ENCODE peak calls at places on chromosomes 3 and 15, in eight cellular contexts. One of them, this sample, is unnamed.

GRCh38 chr3:44862221-44862637 is 517 bp downstream of the TMEM42 start:
- DNase-seq in ELF-1: peak; percentile 39
- DNase-seq in CD4-positive, alpha-beta T cell: no peak
- DNase-seq in activated CD4-positive, alpha-beta T cell treated with anti-CD3 and anti-CD28 coated beads, Interleukin-2, amount 10 ng/mL, durations not matched to agents 7 days and 5 days: no peak
- DNase-seq in NCI-H774: no peak
- DNase-seq in HEK293T: no peak
- DNase-seq in heart right ventricle: no peak
- DNase-seq in glomerular endothelial cell: no peak
- DNase-seq in this sample: no peak

GRCh38 chr3:37852097-37852496 is 9.6 kb upstream of the CTDSPL start:
- DNase-seq in ELF-1: no peak
- DNase-seq in CD4-positive, alpha-beta T cell: no peak
- DNase-seq in activated CD4-positive, alpha-beta T cell treated with anti-CD3 and anti-CD28 coated beads, Interleukin-2, amount 10 ng/mL, durations not matched to agents 7 days and 5 days: no peak
- DNase-seq in NCI-H774: no peak
- DNase-seq in HEK293T: no peak
- DNase-seq in heart right ventricle: no peak
- DNase-seq in glomerular endothelial cell: no peak
- DNase-seq in this sample: no peak

GRCh38 chr15:91866971-91867372 is 13.5 kb downstream of the SLCO3A1 start:
- DNase-seq in ELF-1: no peak
- DNase-seq in CD4-positive, alpha-beta T cell: no peak
- DNase-seq in activated CD4-positive, alpha-beta T cell treated with anti-CD3 and anti-CD28 coated beads, Interleukin-2, amount 10 ng/mL, durations not matched to agents 7 days and 5 days: no peak
- DNase-seq in NCI-H774: no peak
- DNase-seq in HEK293T: no peak
- DNase-seq in heart right ventricle: peak; percentile 67
- DNase-seq in glomerular endothelial cell: no peak
- DNase-seq in this sample: no peak

GRCh38 chr15:43118829-43119228 is 13.0 kb upstream of the UBR1 start:
- DNase-seq in ELF-1: no peak
- DNase-seq in CD4-positive, alpha-beta T cell: no peak
- DNase-seq in activated CD4-positive, alpha-beta T cell treated with anti-CD3 and anti-CD28 coated beads, Interleukin-2, amount 10 ng/mL, durations not matched to agents 7 days and 5 days: no peak
- DNase-seq in NCI-H774: no peak
- DNase-seq in HEK293T: no peak
- DNase-seq in heart right ventricle: no peak
- DNase-seq in glomerular endothelial cell: no peak
- DNase-seq in this sample: no peak

GRCh38 chr3:194738254-194739093 is 52.8 kb downstream of the FAM43A start:
- DNase-seq in ELF-1: no peak
- DNase-seq in CD4-positive, alpha-beta T cell: no peak
- DNase-seq in activated CD4-positive, alpha-beta T cell treated with anti-CD3 and anti-CD28 coated beads, Interleukin-2, amount 10 ng/mL, durations not matched to agents 7 days and 5 days: no peak
- DNase-seq in NCI-H774: no peak
- DNase-seq in HEK293T: no peak
- DNase-seq in heart right ventricle: peak; percentile 75
- DNase-seq in glomerular endothelial cell: no peak
- DNase-seq in this sample: no peak

GRCh38 chr3:151383956-151384355 is 597 bp downstream of the P2RY12 start:
- DNase-seq in ELF-1: no peak
- DNase-seq in CD4-positive, alpha-beta T cell: no peak
- DNase-seq in activated CD4-positive, alpha-beta T cell treated with anti-CD3 and anti-CD28 coated beads, Interleukin-2, amount 10 ng/mL, durations not matched to agents 7 days and 5 days: no peak
- DNase-seq in NCI-H774: no peak
- DNase-seq in HEK293T: no peak
- DNase-seq in heart right ventricle: no peak
- DNase-seq in glomerular endothelial cell: no peak
- DNase-seq in this sample: no peak

GRCh38 chr3:171383206-171384018 is 76.8 kb downstream of the TNIK start:
- DNase-seq in ELF-1: no peak
- DNase-seq in CD4-positive, alpha-beta T cell: no peak
- DNase-seq in activated CD4-positive, alpha-beta T cell treated with anti-CD3 and anti-CD28 coated beads, Interleukin-2, amount 10 ng/mL, durations not matched to agents 7 days and 5 days: no peak
- DNase-seq in NCI-H774: no peak
- DNase-seq in HEK293T: no peak
- DNase-seq in heart right ventricle: no peak
- DNase-seq in glomerular endothelial cell: no peak
- DNase-seq in this sample: no peak

GRCh38 chr3:25044762-25045161 is 383.3 kb upstream of the RARB start:
- DNase-seq in ELF-1: no peak
- DNase-seq in CD4-positive, alpha-beta T cell: no peak
- DNase-seq in activated CD4-positive, alpha-beta T cell treated with anti-CD3 and anti-CD28 coated beads, Interleukin-2, amount 10 ng/mL, durations not matched to agents 7 days and 5 days: no peak
- DNase-seq in NCI-H774: no peak
- DNase-seq in HEK293T: no peak
- DNase-seq in heart right ventricle: no peak
- DNase-seq in glomerular endothelial cell: no peak
- DNase-seq in this sample: no peak

GRCh38 chr3:159266779-159267178 is 464.9 kb downstream of the MFSD1 start:
- DNase-seq in ELF-1: peak; percentile 63
- DNase-seq in CD4-positive, alpha-beta T cell: no peak
- DNase-seq in activated CD4-positive, alpha-beta T cell treated with anti-CD3 and anti-CD28 coated beads, Interleukin-2, amount 10 ng/mL, durations not matched to agents 7 days and 5 days: peak; percentile 13
- DNase-seq in NCI-H774: peak; percentile 16
- DNase-seq in HEK293T: peak; percentile 38
- DNase-seq in heart right ventricle: no peak
- DNase-seq in glomerular endothelial cell: no peak
- DNase-seq in this sample: no peak

GRCh38 chr3:55163421-55163820 is 235.6 kb upstream of the LRTM1 start:
- DNase-seq in ELF-1: no peak
- DNase-seq in CD4-positive, alpha-beta T cell: no peak
- DNase-seq in activated CD4-positive, alpha-beta T cell treated with anti-CD3 and anti-CD28 coated beads, Interleukin-2, amount 10 ng/mL, durations not matched to agents 7 days and 5 days: no peak
- DNase-seq in NCI-H774: no peak
- DNase-seq in HEK293T: no peak
- DNase-seq in heart right ventricle: no peak
- DNase-seq in glomerular endothelial cell: no peak
- DNase-seq in this sample: no peak

GRCh38 chr3:32443471-32443870 is 51.8 kb downstream of the CMTM7 start:
- DNase-seq in ELF-1: no peak
- DNase-seq in CD4-positive, alpha-beta T cell: no peak
- DNase-seq in activated CD4-positive, alpha-beta T cell treated with anti-CD3 and anti-CD28 coated beads, Interleukin-2, amount 10 ng/mL, durations not matched to agents 7 days and 5 days: no peak
- DNase-seq in NCI-H774: no peak
- DNase-seq in HEK293T: no peak
- DNase-seq in heart right ventricle: no peak
- DNase-seq in glomerular endothelial cell: no peak
- DNase-seq in this sample: no peak

GRCh38 chr3:169008772-169009358 is 654.6 kb downstream of the MECOM start:
- DNase-seq in ELF-1: no peak
- DNase-seq in CD4-positive, alpha-beta T cell: no peak
- DNase-seq in activated CD4-positive, alpha-beta T cell treated with anti-CD3 and anti-CD28 coated beads, Interleukin-2, amount 10 ng/mL, durations not matched to agents 7 days and 5 days: no peak
- DNase-seq in NCI-H774: no peak
- DNase-seq in HEK293T: no peak
- DNase-seq in heart right ventricle: no peak
- DNase-seq in glomerular endothelial cell: no peak
- DNase-seq in this sample: no peak

GRCh38 chr3:111774622-111775021 is 84.4 kb upstream of the PHLDB2 start:
- DNase-seq in ELF-1: no peak
- DNase-seq in CD4-positive, alpha-beta T cell: no peak
- DNase-seq in activated CD4-positive, alpha-beta T cell treated with anti-CD3 and anti-CD28 coated beads, Interleukin-2, amount 10 ng/mL, durations not matched to agents 7 days and 5 days: no peak
- DNase-seq in NCI-H774: no peak
- DNase-seq in HEK293T: no peak
- DNase-seq in heart right ventricle: no peak
- DNase-seq in glomerular endothelial cell: no peak
- DNase-seq in this sample: no peak

GRCh38 chr15:94229591-94230365 is 1.6 kb upstream of the MCTP2 start:
- DNase-seq in ELF-1: peak; percentile 3
- DNase-seq in CD4-positive, alpha-beta T cell: peak; percentile 8
- DNase-seq in activated CD4-positive, alpha-beta T cell treated with anti-CD3 and anti-CD28 coated beads, Interleukin-2, amount 10 ng/mL, durations not matched to agents 7 days and 5 days: peak; percentile 81
- DNase-seq in NCI-H774: no peak
- DNase-seq in HEK293T: no peak
- DNase-seq in heart right ventricle: no peak
- DNase-seq in glomerular endothelial cell: no peak
- DNase-seq in this sample: no peak

GRCh38 chr3:24263069-24263668 is 231.5 kb downstream of the THRB start:
- DNase-seq in ELF-1: no peak
- DNase-seq in CD4-positive, alpha-beta T cell: no peak
- DNase-seq in activated CD4-positive, alpha-beta T cell treated with anti-CD3 and anti-CD28 coated beads, Interleukin-2, amount 10 ng/mL, durations not matched to agents 7 days and 5 days: no peak
- DNase-seq in NCI-H774: no peak
- DNase-seq in HEK293T: no peak
- DNase-seq in heart right ventricle: no peak
- DNase-seq in glomerular endothelial cell: no peak
- DNase-seq in this sample: peak; percentile 7

GRCh38 chr3:111733154-111733553 is 125.9 kb upstream of the PHLDB2 start:
- DNase-seq in ELF-1: no peak
- DNase-seq in CD4-positive, alpha-beta T cell: no peak
- DNase-seq in activated CD4-positive, alpha-beta T cell treated with anti-CD3 and anti-CD28 coated beads, Interleukin-2, amount 10 ng/mL, durations not matched to agents 7 days and 5 days: no peak
- DNase-seq in NCI-H774: no peak
- DNase-seq in HEK293T: no peak
- DNase-seq in heart right ventricle: no peak
- DNase-seq in glomerular endothelial cell: no peak
- DNase-seq in this sample: no peak

GRCh38 chr3:45929042-45929679 is 14.1 kb upstream of the CXCR6 start:
- DNase-seq in ELF-1: peak; percentile 38
- DNase-seq in CD4-positive, alpha-beta T cell: peak; percentile 57
- DNase-seq in activated CD4-positive, alpha-beta T cell treated with anti-CD3 and anti-CD28 coated beads, Interleukin-2, amount 10 ng/mL, durations not matched to agents 7 days and 5 days: peak; percentile 68
- DNase-seq in NCI-H774: no peak
- DNase-seq in HEK293T: peak; percentile 56
- DNase-seq in heart right ventricle: no peak
- DNase-seq in glomerular endothelial cell: no peak
- DNase-seq in this sample: no peak

GRCh38 chr15:84878504-84878903 is 6.0 kb upstream of the SLC28A1 start:
- DNase-seq in ELF-1: peak; percentile 84
- DNase-seq in CD4-positive, alpha-beta T cell: peak; percentile 41
- DNase-seq in activated CD4-positive, alpha-beta T cell treated with anti-CD3 and anti-CD28 coated beads, Interleukin-2, amount 10 ng/mL, durations not matched to agents 7 days and 5 days: peak; percentile 68
- DNase-seq in NCI-H774: peak; percentile 14
- DNase-seq in HEK293T: peak; percentile 79
- DNase-seq in heart right ventricle: peak; percentile 57
- DNase-seq in glomerular endothelial cell: no peak
- DNase-seq in this sample: peak; percentile 17

GRCh38 chr3:66856555-66856954 is 141.6 kb upstream of the KBTBD8 start:
- DNase-seq in ELF-1: no peak
- DNase-seq in CD4-positive, alpha-beta T cell: no peak
- DNase-seq in activated CD4-positive, alpha-beta T cell treated with anti-CD3 and anti-CD28 coated beads, Interleukin-2, amount 10 ng/mL, durations not matched to agents 7 days and 5 days: no peak
- DNase-seq in NCI-H774: no peak
- DNase-seq in HEK293T: no peak
- DNase-seq in heart right ventricle: no peak
- DNase-seq in glomerular endothelial cell: no peak
- DNase-seq in this sample: no peak

GRCh38 chr3:194196876-194197275 is 60.9 kb downstream of the HES1 start:
- DNase-seq in ELF-1: no peak
- DNase-seq in CD4-positive, alpha-beta T cell: no peak
- DNase-seq in activated CD4-positive, alpha-beta T cell treated with anti-CD3 and anti-CD28 coated beads, Interleukin-2, amount 10 ng/mL, durations not matched to agents 7 days and 5 days: no peak
- DNase-seq in NCI-H774: no peak
- DNase-seq in HEK293T: no peak
- DNase-seq in heart right ventricle: no peak
- DNase-seq in glomerular endothelial cell: no peak
- DNase-seq in this sample: no peak

GRCh38 chr3:51955893-51956770 is 951 bp downstream of the GPR62 start:
- DNase-seq in ELF-1: peak; percentile 82
- DNase-seq in CD4-positive, alpha-beta T cell: no peak
- DNase-seq in activated CD4-positive, alpha-beta T cell treated with anti-CD3 and anti-CD28 coated beads, Interleukin-2, amount 10 ng/mL, durations not matched to agents 7 days and 5 days: peak; percentile 27
- DNase-seq in NCI-H774: no peak
- DNase-seq in HEK293T: no peak
- DNase-seq in heart right ventricle: peak; percentile 70
- DNase-seq in glomerular endothelial cell: no peak
- DNase-seq in this sample: no peak

GRCh38 chr15:63094495-63094931 is 27.1 kb upstream of the LACTB start:
- DNase-seq in ELF-1: no peak
- DNase-seq in CD4-positive, alpha-beta T cell: no peak
- DNase-seq in activated CD4-positive, alpha-beta T cell treated with anti-CD3 and anti-CD28 coated beads, Interleukin-2, amount 10 ng/mL, durations not matched to agents 7 days and 5 days: no peak
- DNase-seq in NCI-H774: no peak
- DNase-seq in HEK293T: no peak
- DNase-seq in heart right ventricle: no peak
- DNase-seq in glomerular endothelial cell: no peak
- DNase-seq in this sample: no peak

GRCh38 chr3:64687781-64688515 is at the start of gene ADAMTS9:
- DNase-seq in ELF-1: peak; percentile 81
- DNase-seq in CD4-positive, alpha-beta T cell: no peak
- DNase-seq in activated CD4-positive, alpha-beta T cell treated with anti-CD3 and anti-CD28 coated beads, Interleukin-2, amount 10 ng/mL, durations not matched to agents 7 days and 5 days: no peak
- DNase-seq in NCI-H774: no peak
- DNase-seq in HEK293T: peak; percentile 61
- DNase-seq in heart right ventricle: peak; percentile 84
- DNase-seq in glomerular endothelial cell: no peak
- DNase-seq in this sample: peak; percentile 17

GRCh38 chr3:48504051-48504946 is at the start of gene SHISA5:
- DNase-seq in ELF-1: peak; percentile 48
- DNase-seq in CD4-positive, alpha-beta T cell: peak; percentile 45
- DNase-seq in activated CD4-positive, alpha-beta T cell treated with anti-CD3 and anti-CD28 coated beads, Interleukin-2, amount 10 ng/mL, durations not matched to agents 7 days and 5 days: peak; percentile 59
- DNase-seq in NCI-H774: no peak
- DNase-seq in HEK293T: peak; percentile 57
- DNase-seq in heart right ventricle: peak; percentile 89
- DNase-seq in glomerular endothelial cell: peak; percentile 22
- DNase-seq in this sample: no peak

GRCh38 chr3:20235796-20236195 is 49.8 kb upstream of the SGO1 start:
- DNase-seq in ELF-1: no peak
- DNase-seq in CD4-positive, alpha-beta T cell: no peak
- DNase-seq in activated CD4-positive, alpha-beta T cell treated with anti-CD3 and anti-CD28 coated beads, Interleukin-2, amount 10 ng/mL, durations not matched to agents 7 days and 5 days: no peak
- DNase-seq in NCI-H774: no peak
- DNase-seq in HEK293T: no peak
- DNase-seq in heart right ventricle: no peak
- DNase-seq in glomerular endothelial cell: no peak
- DNase-seq in this sample: no peak